ENCODE peak calls at places on chromosomes 16 and 17, in ten cellular contexts. B, Z, A, M, I, W, C, Q, R and E are unnamed samples.

GRCh38 chr16:84270071-84270470 is 24.6 kb upstream of the WFDC1 start:
- DNase-seq in B (no peak), I (no peak), A (no peak), C (no peak), R (no peak), Z (no peak), Q (no peak), W (no peak), M (no peak), E (peak; percentile 42)

GRCh38 chr17:40841246-40841645 is 18.8 kb upstream of the KRT10 start:
- DNase-seq in Z (no peak), W (no peak), A (no peak), C (no peak), M (no peak), R (no peak), B (no peak), Q (no peak), I (no peak), E (no peak)

GRCh38 chr16:86424413-86424812 is 85.9 kb upstream of the FOXF1 start:
- DNase-seq in Q (no peak), Z (no peak), W (no peak), I (no peak), A (no peak), M (no peak), B (no peak), R (no peak), C (no peak), E (no peak)

GRCh38 chr17:14736631-14737030 is 435.8 kb downstream of the HS3ST3B1 start:
- DNase-seq in Q (no peak), A (no peak), Z (no peak), R (no peak), C (no peak), M (no peak), I (no peak), W (no peak), B (no peak), E (no peak)

GRCh38 chr16:71383054-71383773 is 24.7 kb downstream of the CALB2 start:
- DNase-seq in Z (no peak), Q (no peak), A (no peak), W (no peak), C (no peak), M (peak; percentile 58), B (no peak), R (no peak), I (no peak), E (peak; percentile 36)

GRCh38 chr17:45414997-45415881 is 17.4 kb downstream of the ARHGAP27 start:
- DNase-seq in B (no peak), C (no peak), M (no peak), Q (no peak), W (no peak), I (no peak), A (no peak), R (no peak), Z (no peak), E (no peak)

GRCh38 chr16:26457896-26458295 is 608.8 kb upstream of the C16orf82 start:
- DNase-seq in I (no peak), W (no peak), R (no peak), Z (no peak), M (no peak), Q (no peak), A (no peak), B (no peak), C (no peak), E (no peak)

GRCh38 chr16:27712251-27712711 is 162.3 kb downstream of the KATNIP start:
- DNase-seq in Z (no peak), R (no peak), W (no peak), B (no peak), C (no peak), M (no peak), A (no peak), I (no peak), Q (no peak), E (peak; percentile 44)

GRCh38 chr17:15651583-15652110 is 32.1 kb upstream of the FBXW10B start:
- DNase-seq in I (peak; percentile 97), A (peak; percentile 35), R (peak; percentile 83), W (peak; percentile 93), M (peak; percentile 80), B (peak; percentile 2), Q (no peak), Z (peak; percentile 66), C (no peak), E (peak; percentile 99)

GRCh38 chr17:43832168-43832975 is 574 bp downstream of the MPP3 start:
- DNase-seq in Z (no peak), M (no peak), A (peak; percentile 76), R (peak; percentile 80), B (no peak), Q (peak; percentile 35), W (no peak), C (no peak), I (peak; percentile 58), E (peak; percentile 88)

GRCh38 chr16:56915311-56916105 is 16.4 kb upstream of the HERPUD1 start:
- DNase-seq in W (no peak), M (no peak), Q (no peak), Z (no peak), A (no peak), R (no peak), B (no peak), C (no peak), I (peak; percentile 49), E (peak; percentile 80)

GRCh38 chr16:59210955-59211541 is 476.9 kb upstream of the GOT2 start:
- DNase-seq in I (peak; percentile 43), Q (no peak), Z (no peak), R (no peak), W (no peak), M (peak; percentile 40), C (no peak), B (no peak), A (peak; percentile 20), E (no peak)

GRCh38 chr17:77286641-77287431 is 146.1 kb downstream of the SEC14L1 start:
- DNase-seq in B (no peak), R (peak; percentile 91), W (peak; percentile 71), A (no peak), Z (peak; percentile 72), M (peak; percentile 92), Q (no peak), C (no peak), I (peak; percentile 65), E (no peak)

GRCh38 chr17:80646328-80646727 is 101.7 kb downstream of the RPTOR start:
- DNase-seq in A (no peak), I (no peak), W (no peak), Q (no peak), C (no peak), Z (peak; percentile 75), B (no peak), R (no peak), M (no peak), E (no peak)

GRCh38 chr16:2175454-2175853 is 19.9 kb downstream of the TRAF7 start:
- DNase-seq in M (no peak), C (no peak), Z (no peak), Q (no peak), I (no peak), B (no peak), A (no peak), R (no peak), W (no peak), E (no peak)

GRCh38 chr17:43717913-43718312 is 40.7 kb downstream of the SOST start:
- DNase-seq in W (no peak), M (no peak), B (no peak), I (no peak), Z (no peak), A (no peak), C (no peak), Q (no peak), R (no peak), E (no peak)

GRCh38 chr17:17985555-17985954 is 12.9 kb downstream of the DRC3 start:
- DNase-seq in A (no peak), W (no peak), B (no peak), M (no peak), C (no peak), Z (no peak), R (no peak), Q (no peak), I (no peak), E (no peak)

GRCh38 chr16:8958344-8958808 is 5.3 kb downstream of the USP7 start:
- DNase-seq in A (no peak), C (no peak), R (peak; percentile 63), B (no peak), Z (peak; percentile 15), Q (no peak), W (no peak), I (peak; percentile 70), M (no peak), E (peak; percentile 89)

GRCh38 chr16:48353565-48354163 is 31.5 kb downstream of the SIAH1 start:
- DNase-seq in R (peak; percentile 70), I (peak; percentile 58), B (peak; percentile 61), Q (peak; percentile 19), W (peak; percentile 60), Z (no peak), C (peak; percentile 32), M (no peak), A (peak; percentile 50), E (no peak)

GRCh38 chr17:6070895-6071511 is 824 bp downstream of the WSCD1 start:
- DNase-seq in A (peak; percentile 55), M (no peak), C (no peak), I (no peak), Z (no peak), W (no peak), R (no peak), B (no peak), Q (peak; percentile 22), E (no peak)

GRCh38 chr17:5500804-5501391 is 14.5 kb downstream of the MIS12 start:
- DNase-seq in R (peak; percentile 44), B (no peak), C (peak; percentile 48), A (peak; percentile 99), Z (no peak), W (peak; percentile 28), M (peak; percentile 56), Q (peak; percentile 88), I (peak; percentile 83), E (peak; percentile 92)

GRCh38 chr16:50306287-50306686 is 39.9 kb downstream of the ADCY7 start:
- DNase-seq in C (no peak), Q (no peak), W (no peak), I (no peak), A (no peak), Z (no peak), B (no peak), M (no peak), R (no peak), E (peak; percentile 65)